ENCODE peak calls at places on chromosomes 11 and 22, in four cellular contexts. M is stomach, F is AG09309, D is A549. B is an unnamed sample.
A peak's percentile ranks its signal among the peaks of the same experiment; 100 is the strongest.

GRCh38 chr11:122069946-122070345 is 46.1 kb downstream of the BLID start:
- DNase-seq in M (peak; percentile 28), F (peak; percentile 58), D (peak; percentile 33), B (peak; percentile 79)

GRCh38 chr11:17595526-17596309 is 48.7 kb downstream of the OTOG start:
- DNase-seq in M (peak; percentile 20), F (no peak), D (no peak), B (no peak)

GRCh38 chr11:86463120-86463519 is 88.4 kb downstream of the CCDC81 start:
- DNase-seq in M (no peak), F (no peak), D (no peak), B (no peak)

GRCh38 chr11:62124186-62125113 is 639 bp downstream of the INCENP start:
- DNase-seq in M (no peak), F (no peak), D (no peak), B (peak; percentile 53)

GRCh38 chr22:24594569-24595120 is 1.8 kb upstream of the LRRC75B start:
- DNase-seq in M (peak; percentile 78), F (no peak), D (no peak), B (no peak)

GRCh38 chr11:112219476-112220232 is 6.6 kb upstream of the PTS start:
- DNase-seq in M (no peak), F (peak; percentile 47), D (peak; percentile 72), B (peak; percentile 65)

GRCh38 chr11:111878385-111878765 is 590 bp downstream of the FDXACB1 start:
- DNase-seq in M (no peak), F (no peak), D (peak; percentile 43), B (peak; percentile 10)

GRCh38 chr11:13834463-13834862 is 128.1 kb upstream of the SPON1 start:
- DNase-seq in M (no peak), F (no peak), D (peak; percentile 4), B (no peak)

GRCh38 chr22:42309865-42310264 is 39.4 kb upstream of the TCF20 start:
- DNase-seq in M (no peak), F (no peak), D (no peak), B (no peak)

GRCh38 chr11:125871391-125872137 is 15.9 kb upstream of the HYLS1 start:
- DNase-seq in M (peak; percentile 37), F (no peak), D (peak; percentile 27), B (peak; percentile 16)

GRCh38 chr11:62054484-62055121 is 69.2 kb upstream of the INCENP start:
- DNase-seq in M (peak; percentile 48), F (peak; percentile 8), D (peak; percentile 92), B (peak; percentile 10)

GRCh38 chr22:29265929-29266328 is 1.9 kb downstream of the RHBDD3 start:
- DNase-seq in M (no peak), F (no peak), D (no peak), B (no peak)

GRCh38 chr11:76773921-76774361 is 9.2 kb upstream of the TSKU start:
- DNase-seq in M (peak; percentile 75), F (no peak), D (no peak), B (no peak)

GRCh38 chr11:28043930-28044709 is 63.8 kb downstream of the KIF18A start:
- DNase-seq in M (no peak), F (no peak), D (peak; percentile 66), B (no peak)

GRCh38 chr11:59562292-59562691 is 51.0 kb downstream of the OR4D9 start:
- DNase-seq in M (no peak), F (no peak), D (no peak), B (no peak)

GRCh38 chr11:131744847-131745246 is 374.4 kb downstream of the NTM start:
- DNase-seq in M (no peak), F (no peak), D (no peak), B (peak; percentile 54)

GRCh38 chr11:128210148-128210940 is 377.0 kb downstream of the ETS1 start:
- DNase-seq in M (no peak), F (peak; percentile 98), D (peak; percentile 97), B (peak; percentile 91)

GRCh38 chr11:128246364-128247234 is 340.8 kb downstream of the ETS1 start:
- DNase-seq in M (no peak), F (no peak), D (no peak), B (no peak)

GRCh38 chr22:34414467-34415440 is 494.5 kb upstream of the LARGE1 start:
- DNase-seq in M (no peak), F (no peak), D (peak; percentile 66), B (no peak)

GRCh38 chr11:9753031-9753430 is 89.2 kb downstream of the SWAP70 start:
- DNase-seq in M (no peak), F (no peak), D (no peak), B (peak; percentile 68)

GRCh38 chr11:9756461-9756860 is 92.6 kb downstream of the SWAP70 start:
- DNase-seq in M (no peak), F (no peak), D (no peak), B (no peak)

GRCh38 chr11:9755561-9755960 is 91.7 kb downstream of the SWAP70 start:
- DNase-seq in M (no peak), F (no peak), D (no peak), B (peak; percentile 45)

GRCh38 chr11:9752091-9752490 is 88.2 kb downstream of the SWAP70 start:
- DNase-seq in M (peak; percentile 43), F (no peak), D (no peak), B (no peak)

GRCh38 chr11:9754041-9754471 is 90.2 kb downstream of the SWAP70 start:
- DNase-seq in M (no peak), F (no peak), D (no peak), B (no peak)
- TF ChIP-seq CTCF in M (no peak), F (no peak), D (no peak), B (no peak)

GRCh38 chr11:46305295-46305694 is 27.8 kb downstream of the CREB3L1 start:
- DNase-seq in M (no peak), F (no peak), D (no peak), B (peak; percentile 35)
- TF ChIP-seq CTCF in M (no peak), F (peak; percentile 23), D (no peak), B (peak; percentile 7)

GRCh38 chr11:42338056-42338455 is 878.6 kb upstream of the LRRC4C start:
- DNase-seq in M (no peak), F (no peak), D (no peak), B (peak; percentile 61)
- TF ChIP-seq CTCF in M (no peak), F (no peak), D (no peak), B (no peak)

GRCh38 chr11:72584293-72584921 is 89.8 kb downstream of the PDE2A start:
- DNase-seq in M (peak; percentile 48), F (no peak), D (no peak), B (no peak)
- TF ChIP-seq CTCF in M (no peak), F (no peak), D (no peak), B (no peak)

DNA sequence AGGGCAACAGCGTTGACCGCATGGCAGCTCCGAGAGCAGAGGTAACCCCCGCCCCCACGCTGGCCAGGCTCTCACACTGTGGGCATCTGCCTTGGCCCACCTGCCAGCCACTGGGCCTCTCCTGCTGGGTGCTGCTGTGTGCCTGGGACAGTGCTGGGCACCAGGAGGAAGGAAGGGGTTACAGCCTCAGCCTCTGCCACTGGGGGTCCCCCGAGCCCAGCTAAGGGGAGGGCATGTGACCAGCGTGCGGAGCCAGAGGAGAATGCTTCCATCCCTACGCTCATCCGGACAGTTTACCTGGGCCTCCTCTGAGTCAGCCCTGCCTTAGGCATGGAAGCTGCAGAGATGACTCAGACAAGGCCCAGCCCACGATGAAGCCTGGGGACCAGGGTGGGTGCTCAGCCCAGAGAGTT is 10.9 kb downstream of the NCF4 start:
- DNase-seq in M (no peak), F (no peak), D (no peak), B (no peak)
- TF ChIP-seq CTCF in M (no peak), F (no peak), D (no peak), B (no peak)